ENCODE peak calls at places on chromosomes 2 and 18, in nine cellular contexts. One of them, this sample, is unnamed.

GRCh38 chr2:227095346-227095745 is 68.7 kb downstream of the COL4A4 start:
- DNase-seq in nephron progenitor cell: no peak
- DNase-seq in HFFc6: no peak
- DNase-seq in NCI-H1092 treated with DMSO at 0.1 percent for 48 hours: no peak
- DNase-seq in MCF 10A: no peak
- DNase-seq in naive thymus-derived CD4-positive, alpha-beta T cell: no peak
- DNase-seq in cardiac fibroblast: no peak
- DNase-seq in activated CD8-positive, alpha-beta memory T cell treated with anti-CD3 and anti-CD28 coated beads, Interleukin-2, amount 10 ng/mL, durations not matched to agents 7 days and 5 days: no peak
- DNase-seq in H9: no peak
- DNase-seq in this sample: no peak

GRCh38 chr18:3340015-3340681 is 78.2 kb downstream of the MYL12B start:
- DNase-seq in MCF 10A: no peak
- DNase-seq in nephron progenitor cell: no peak
- DNase-seq in cardiac fibroblast: peak; percentile 65
- DNase-seq in NCI-H1092 treated with DMSO at 0.1 percent for 48 hours: no peak
- DNase-seq in activated CD8-positive, alpha-beta memory T cell treated with anti-CD3 and anti-CD28 coated beads, Interleukin-2, amount 10 ng/mL, durations not matched to agents 7 days and 5 days: no peak
- DNase-seq in naive thymus-derived CD4-positive, alpha-beta T cell: no peak
- DNase-seq in HFFc6: peak; percentile 76
- DNase-seq in H9: no peak
- DNase-seq in this sample: peak; percentile 42

GRCh38 chr18:55317832-55318231 is 270.2 kb downstream of the TCF4 start:
- DNase-seq in nephron progenitor cell: no peak
- DNase-seq in MCF 10A: no peak
- DNase-seq in HFFc6: no peak
- DNase-seq in activated CD8-positive, alpha-beta memory T cell treated with anti-CD3 and anti-CD28 coated beads, Interleukin-2, amount 10 ng/mL, durations not matched to agents 7 days and 5 days: no peak
- DNase-seq in cardiac fibroblast: no peak
- DNase-seq in naive thymus-derived CD4-positive, alpha-beta T cell: no peak
- DNase-seq in NCI-H1092 treated with DMSO at 0.1 percent for 48 hours: peak; percentile 73
- DNase-seq in H9: no peak
- DNase-seq in this sample: no peak

GRCh38 chr2:60163691-60164090 is 389.8 kb downstream of the BCL11A start:
- DNase-seq in NCI-H1092 treated with DMSO at 0.1 percent for 48 hours: no peak
- DNase-seq in cardiac fibroblast: no peak
- DNase-seq in activated CD8-positive, alpha-beta memory T cell treated with anti-CD3 and anti-CD28 coated beads, Interleukin-2, amount 10 ng/mL, durations not matched to agents 7 days and 5 days: no peak
- DNase-seq in MCF 10A: no peak
- DNase-seq in naive thymus-derived CD4-positive, alpha-beta T cell: no peak
- DNase-seq in HFFc6: no peak
- DNase-seq in H9: no peak
- DNase-seq in nephron progenitor cell: no peak
- DNase-seq in this sample: no peak

GRCh38 chr2:217193431-217194075 is 333.7 kb upstream of the TNP1 start:
- DNase-seq in naive thymus-derived CD4-positive, alpha-beta T cell: no peak
- DNase-seq in activated CD8-positive, alpha-beta memory T cell treated with anti-CD3 and anti-CD28 coated beads, Interleukin-2, amount 10 ng/mL, durations not matched to agents 7 days and 5 days: no peak
- DNase-seq in nephron progenitor cell: no peak
- DNase-seq in HFFc6: no peak
- DNase-seq in NCI-H1092 treated with DMSO at 0.1 percent for 48 hours: no peak
- DNase-seq in H9: no peak
- DNase-seq in cardiac fibroblast: no peak
- DNase-seq in MCF 10A: peak; percentile 6
- DNase-seq in this sample: peak; percentile 79

GRCh38 chr2:48733067-48733503 is 22.4 kb downstream of the LHCGR start:
- DNase-seq in HFFc6: no peak
- DNase-seq in H9: no peak
- DNase-seq in activated CD8-positive, alpha-beta memory T cell treated with anti-CD3 and anti-CD28 coated beads, Interleukin-2, amount 10 ng/mL, durations not matched to agents 7 days and 5 days: no peak
- DNase-seq in cardiac fibroblast: no peak
- DNase-seq in NCI-H1092 treated with DMSO at 0.1 percent for 48 hours: peak; percentile 81
- DNase-seq in nephron progenitor cell: peak; percentile 49
- DNase-seq in MCF 10A: no peak
- DNase-seq in naive thymus-derived CD4-positive, alpha-beta T cell: no peak
- DNase-seq in this sample: no peak

GRCh38 chr18:12048827-12049175 is 44.8 kb upstream of the ANKRD62 start:
- DNase-seq in cardiac fibroblast: peak; percentile 74
- DNase-seq in NCI-H1092 treated with DMSO at 0.1 percent for 48 hours: no peak
- DNase-seq in activated CD8-positive, alpha-beta memory T cell treated with anti-CD3 and anti-CD28 coated beads, Interleukin-2, amount 10 ng/mL, durations not matched to agents 7 days and 5 days: no peak
- DNase-seq in MCF 10A: no peak
- DNase-seq in H9: no peak
- DNase-seq in HFFc6: peak; percentile 2
- DNase-seq in nephron progenitor cell: no peak
- DNase-seq in naive thymus-derived CD4-positive, alpha-beta T cell: no peak
- DNase-seq in this sample: peak; percentile 65

GRCh38 chr18:41237317-41237716 is 717.7 kb upstream of the PIK3C3 start:
- DNase-seq in NCI-H1092 treated with DMSO at 0.1 percent for 48 hours: no peak
- DNase-seq in HFFc6: no peak
- DNase-seq in MCF 10A: no peak
- DNase-seq in activated CD8-positive, alpha-beta memory T cell treated with anti-CD3 and anti-CD28 coated beads, Interleukin-2, amount 10 ng/mL, durations not matched to agents 7 days and 5 days: no peak
- DNase-seq in H9: no peak
- DNase-seq in nephron progenitor cell: no peak
- DNase-seq in naive thymus-derived CD4-positive, alpha-beta T cell: no peak
- DNase-seq in cardiac fibroblast: no peak
- DNase-seq in this sample: no peak

GRCh38 chr18:65352183-65352582 is 398.6 kb upstream of the CDH7 start:
- DNase-seq in naive thymus-derived CD4-positive, alpha-beta T cell: no peak
- DNase-seq in H9: no peak
- DNase-seq in cardiac fibroblast: no peak
- DNase-seq in activated CD8-positive, alpha-beta memory T cell treated with anti-CD3 and anti-CD28 coated beads, Interleukin-2, amount 10 ng/mL, durations not matched to agents 7 days and 5 days: no peak
- DNase-seq in NCI-H1092 treated with DMSO at 0.1 percent for 48 hours: peak; percentile 31
- DNase-seq in MCF 10A: peak; percentile 6
- DNase-seq in HFFc6: no peak
- DNase-seq in nephron progenitor cell: no peak
- DNase-seq in this sample: no peak

GRCh38 chr18:1573732-1574131 is 669.1 kb downstream of the ADCYAP1 start:
- DNase-seq in MCF 10A: no peak
- DNase-seq in H9: no peak
- DNase-seq in naive thymus-derived CD4-positive, alpha-beta T cell: no peak
- DNase-seq in NCI-H1092 treated with DMSO at 0.1 percent for 48 hours: no peak
- DNase-seq in cardiac fibroblast: peak; percentile 36
- DNase-seq in nephron progenitor cell: no peak
- DNase-seq in HFFc6: no peak
- DNase-seq in activated CD8-positive, alpha-beta memory T cell treated with anti-CD3 and anti-CD28 coated beads, Interleukin-2, amount 10 ng/mL, durations not matched to agents 7 days and 5 days: no peak
- DNase-seq in this sample: no peak

GRCh38 chr2:46471-47345 is at the start of gene FAM110C:
- DNase-seq in nephron progenitor cell: peak; percentile 67
- DNase-seq in NCI-H1092 treated with DMSO at 0.1 percent for 48 hours: no peak
- DNase-seq in naive thymus-derived CD4-positive, alpha-beta T cell: peak; percentile 21
- DNase-seq in MCF 10A: peak; percentile 78
- DNase-seq in H9: peak; percentile 78
- DNase-seq in HFFc6: no peak
- DNase-seq in cardiac fibroblast: peak; percentile 15
- DNase-seq in activated CD8-positive, alpha-beta memory T cell treated with anti-CD3 and anti-CD28 coated beads, Interleukin-2, amount 10 ng/mL, durations not matched to agents 7 days and 5 days: peak; percentile 52
- DNase-seq in this sample: peak; percentile 79

GRCh38 chr2:100222844-100223243 is 80.5 kb upstream of the AFF3 start:
- DNase-seq in nephron progenitor cell: no peak
- DNase-seq in NCI-H1092 treated with DMSO at 0.1 percent for 48 hours: peak; percentile 60
- DNase-seq in activated CD8-positive, alpha-beta memory T cell treated with anti-CD3 and anti-CD28 coated beads, Interleukin-2, amount 10 ng/mL, durations not matched to agents 7 days and 5 days: no peak
- DNase-seq in naive thymus-derived CD4-positive, alpha-beta T cell: no peak
- DNase-seq in MCF 10A: no peak
- DNase-seq in H9: no peak
- DNase-seq in cardiac fibroblast: no peak
- DNase-seq in HFFc6: no peak
- DNase-seq in this sample: no peak

GRCh38 chr2:238167761-238168160 is 9.0 kb downstream of the ERFE start:
- DNase-seq in activated CD8-positive, alpha-beta memory T cell treated with anti-CD3 and anti-CD28 coated beads, Interleukin-2, amount 10 ng/mL, durations not matched to agents 7 days and 5 days: no peak
- DNase-seq in cardiac fibroblast: peak; percentile 50
- DNase-seq in MCF 10A: no peak
- DNase-seq in NCI-H1092 treated with DMSO at 0.1 percent for 48 hours: no peak
- DNase-seq in nephron progenitor cell: no peak
- DNase-seq in HFFc6: no peak
- DNase-seq in naive thymus-derived CD4-positive, alpha-beta T cell: no peak
- DNase-seq in H9: no peak
- DNase-seq in this sample: no peak

GRCh38 chr2:70083344-70084156 is 3.7 kb upstream of the PCBP1 start:
- DNase-seq in H9: no peak
- DNase-seq in nephron progenitor cell: no peak
- DNase-seq in MCF 10A: peak; percentile 63
- DNase-seq in HFFc6: peak; percentile 80
- DNase-seq in NCI-H1092 treated with DMSO at 0.1 percent for 48 hours: no peak
- DNase-seq in cardiac fibroblast: peak; percentile 52
- DNase-seq in naive thymus-derived CD4-positive, alpha-beta T cell: no peak
- DNase-seq in activated CD8-positive, alpha-beta memory T cell treated with anti-CD3 and anti-CD28 coated beads, Interleukin-2, amount 10 ng/mL, durations not matched to agents 7 days and 5 days: peak; percentile 77
- DNase-seq in this sample: peak; percentile 98